ENCODE peak calls at places on chromosomes 11 and 22, in ten cellular contexts. Y, D, O, H, M, N, V, K, L and I are unnamed samples.

GRCh38 chr11:14018441-14018840 is 55.9 kb downstream of the SPON1 start:
- DNase-seq in M (no peak), O (no peak), H (no peak), V (no peak), N (no peak), L (no peak), K (no peak), D (no peak), Y (no peak), I (no peak)

GRCh38 chr11:65434667-65435179 is 12.1 kb downstream of the NEAT1 start:
- DNase-seq in N (no peak), V (no peak), O (no peak), D (no peak), K (no peak), M (no peak), H (no peak), L (no peak), Y (no peak), I (no peak)

GRCh38 chr11:57597971-57598830 is 716 bp downstream of the SERPING1 start:
- DNase-seq in K (peak; percentile 79), D (no peak), V (peak; percentile 34), L (peak; percentile 25), H (peak; percentile 89), O (peak; percentile 87), M (peak; percentile 60), N (no peak), Y (peak; percentile 94), I (peak; percentile 91)

GRCh38 chr11:116714902-116715301 is 57.9 kb downstream of the BUD13 start:
- DNase-seq in M (no peak), L (no peak), Y (no peak), H (no peak), V (no peak), N (no peak), D (no peak), O (no peak), K (no peak), I (no peak)

GRCh38 chr11:93740802-93741093 is 547 bp downstream of the TAF1D start:
- DNase-seq in O (peak; percentile 44), H (peak; percentile 74), V (peak; percentile 20), K (peak; percentile 91), N (peak; percentile 82), L (no peak), Y (no peak), D (no peak), M (peak; percentile 49), I (peak; percentile 50)

GRCh38 chr11:126523441-126523840 is 168.0 kb downstream of the ST3GAL4 start:
- DNase-seq in Y (no peak), L (no peak), K (peak; percentile 39), V (no peak), O (no peak), M (no peak), H (no peak), N (no peak), D (no peak), I (no peak)

GRCh38 chr11:117095301-117096139 is 2.7 kb downstream of the SIK3 start:
- DNase-seq in N (no peak), O (no peak), D (no peak), Y (no peak), V (no peak), H (no peak), K (no peak), M (no peak), L (no peak), I (no peak)

GRCh38 chr11:80281194-80281593 is 840.4 kb upstream of the TENM4 start:
- DNase-seq in H (no peak), L (no peak), K (no peak), Y (no peak), N (no peak), O (no peak), M (no peak), V (peak; percentile 6), D (no peak), I (no peak)

GRCh38 chr11:94100253-94100652 is 28.4 kb upstream of the PANX1 start:
- DNase-seq in M (peak; percentile 9), D (no peak), V (no peak), Y (no peak), O (no peak), N (no peak), H (no peak), L (no peak), K (no peak), I (no peak)

GRCh38 chr11:58152776-58153175 is 27.4 kb upstream of the OR9I1 start:
- DNase-seq in M (no peak), H (no peak), N (no peak), V (no peak), K (no peak), D (no peak), L (no peak), Y (no peak), O (no peak), I (no peak)

GRCh38 chr11:75499423-75500305 is 26.1 kb downstream of the GDPD5 start:
- DNase-seq in D (no peak), H (no peak), Y (no peak), K (no peak), N (no peak), L (no peak), V (peak; percentile 71), O (no peak), M (peak; percentile 14), I (no peak)

GRCh38 chr11:125214466-125215204 is 50.1 kb downstream of the PKNOX2 start:
- DNase-seq in M (no peak), L (no peak), D (no peak), N (no peak), O (peak; percentile 72), H (no peak), Y (no peak), V (no peak), K (peak; percentile 59), I (peak; percentile 53)

GRCh38 chr11:101516546-101516945 is 67.3 kb downstream of the TRPC6 start:
- DNase-seq in K (no peak), Y (peak; percentile 68), L (no peak), M (no peak), O (no peak), H (no peak), V (no peak), D (no peak), N (peak; percentile 17), I (peak; percentile 4)

GRCh38 chr22:31139866-31140716 is at the start of gene PLA2G3:
- DNase-seq in H (peak; percentile 55), K (no peak), M (peak; percentile 90), D (no peak), V (peak; percentile 19), L (no peak), N (no peak), O (no peak), Y (peak; percentile 99), I (peak; percentile 86)

GRCh38 chr11:76094729-76095128 is 111.6 kb downstream of the WNT11 start:
- DNase-seq in H (no peak), D (no peak), O (no peak), M (no peak), V (no peak), N (no peak), Y (no peak), K (no peak), L (no peak), I (no peak)

GRCh38 chr11:20256925-20257324 is 96.7 kb upstream of the DBX1 start:
- DNase-seq in O (no peak), N (no peak), L (no peak), H (no peak), M (no peak), D (no peak), Y (no peak), K (no peak), V (no peak), I (no peak)

DNA sequence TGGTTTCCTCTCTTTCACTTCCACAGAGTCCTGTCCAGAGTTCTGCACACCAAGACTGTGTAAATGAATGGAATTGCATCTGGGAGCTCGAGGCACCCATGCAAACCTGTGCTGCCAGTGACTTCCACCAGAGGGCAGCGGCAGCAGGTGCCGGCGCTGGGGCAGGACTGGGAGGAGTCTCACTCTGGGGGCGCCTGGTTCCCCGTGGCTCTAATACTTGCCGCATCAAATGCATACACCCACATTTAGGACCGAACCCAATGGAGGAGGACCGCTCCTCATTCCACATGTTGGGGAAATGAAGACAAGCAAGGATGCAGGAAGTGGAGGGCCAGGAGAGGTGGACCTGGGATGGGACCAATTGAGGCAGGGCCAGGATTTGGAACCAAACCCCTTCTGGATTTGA is 1.1 kb upstream of the CD6 start:
- DNase-seq in M (peak; percentile 49), K (peak; percentile 94), H (peak; percentile 82), Y (peak; percentile 69), N (peak; percentile 66), V (peak; percentile 69), O (peak; percentile 50), L (no peak), D (no peak), I (peak; percentile 53)
- TF ChIP-seq CTCF in M (peak; percentile 62), K (peak; percentile 81), H (peak; percentile 89), Y (peak; percentile 87), N (peak; percentile 97), V (peak; percentile 94), O (peak; percentile 94), L (peak; percentile 64), D (peak; percentile 82), I (peak; percentile 63)

DNA sequence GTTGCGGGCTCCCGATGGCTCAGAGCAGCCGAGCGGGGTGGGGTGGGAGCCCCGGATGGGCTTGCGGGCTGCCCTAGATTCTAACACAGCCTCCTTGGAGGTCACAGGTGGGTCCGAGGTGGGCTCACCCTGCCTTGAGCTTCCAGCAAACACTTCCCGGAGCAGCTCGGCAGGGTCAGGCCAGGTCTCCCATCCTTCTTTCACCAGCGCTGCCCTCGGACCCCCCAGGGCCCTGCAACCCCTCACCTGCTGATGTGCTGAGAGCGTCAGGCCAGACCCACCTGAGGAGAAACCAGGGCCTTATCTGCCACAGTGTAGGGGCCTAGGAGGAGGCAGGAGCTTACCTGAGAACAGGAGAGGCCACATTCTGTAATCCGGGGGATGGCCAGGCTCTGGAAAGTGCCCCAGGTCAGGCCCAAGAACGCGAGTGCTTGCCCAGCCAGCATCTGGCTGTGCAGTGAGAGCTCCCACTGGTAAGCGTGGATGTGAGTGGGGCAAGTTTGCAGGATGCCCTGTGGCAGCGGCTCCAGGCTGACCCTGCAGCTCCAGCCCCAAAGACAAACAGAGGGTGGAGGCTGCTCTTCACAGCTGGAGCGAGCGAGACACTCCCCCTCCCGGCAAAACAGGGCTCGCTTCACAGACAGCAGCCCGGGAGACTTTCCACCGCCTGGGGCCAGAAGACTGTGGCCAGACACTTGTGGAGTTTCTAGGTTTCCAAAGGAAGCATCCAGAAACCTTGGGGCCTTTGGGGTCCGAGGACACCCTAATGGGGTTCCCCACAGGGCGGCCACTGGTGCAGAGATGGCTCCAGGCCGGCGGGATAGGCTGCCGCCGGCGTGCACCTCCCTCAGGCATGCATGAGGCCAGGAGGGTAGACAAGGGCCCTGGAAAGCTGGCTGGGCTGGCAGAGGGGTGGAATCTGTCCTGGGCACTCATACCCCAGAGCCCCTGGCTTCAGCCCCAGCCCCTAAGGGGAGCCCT is at the start of gene IL17REL:
- DNase-seq in D (no peak), V (peak; percentile 41), H (peak; percentile 55), M (no peak), L (no peak), K (no peak), Y (peak; percentile 34), N (no peak), O (no peak), I (peak; percentile 44)
- TF ChIP-seq CTCF in D (no peak), V (no peak), H (no peak), M (no peak), L (no peak), K (no peak), Y (no peak), N (no peak), O (no peak), I (no peak)

GRCh38 chr11:91794146-91794545 is 430.5 kb upstream of the FAT3 start:
- DNase-seq in V (no peak), O (no peak), H (no peak), N (no peak), K (no peak), Y (no peak), M (no peak), L (no peak), D (no peak), I (no peak)
- TF ChIP-seq CTCF in V (no peak), O (no peak), H (no peak), N (no peak), K (no peak), Y (no peak), M (no peak), L (no peak), D (no peak), I (no peak)

GRCh38 chr11:44632466-44633123 is 67.1 kb downstream of the CD82 start:
- DNase-seq in L (no peak), O (peak; percentile 55), D (no peak), H (no peak), V (peak; percentile 19), K (peak; percentile 80), M (no peak), N (peak; percentile 17), Y (peak; percentile 70), I (no peak)
- TF ChIP-seq CTCF in L (no peak), O (peak; percentile 55), D (peak; percentile 12), H (peak; percentile 39), V (peak; percentile 24), K (no peak), M (no peak), N (peak; percentile 36), Y (peak; percentile 50), I (peak; percentile 30)